ENCODE peak calls at places on chromosomes 3 and 15, in six cellular contexts. W is CD4-positive, alpha-beta T cell; N is WTC11; O is cardiac muscle cell; D is prostate gland; F is progenitor cell of endocrine pancreas. M is an unnamed sample.

GRCh38 chr3:195885036-195885871 is 23.1 kb downstream of the TNK2 start:
- DNase-seq in W (no peak), N (no peak), O (no peak), D (no peak), F (no peak), M (no peak)

GRCh38 chr3:52277972-52278509 is 408 bp downstream of the WDR82 start:
- DNase-seq in W (peak; percentile 56), N (peak; percentile 61), O (no peak), D (peak; percentile 33), F (no peak), M (peak; percentile 69)

GRCh38 chr3:4606915-4607314 is 113.8 kb downstream of the ITPR1 start:
- DNase-seq in W (no peak), N (no peak), O (no peak), D (no peak), F (no peak), M (no peak)

GRCh38 chr3:184380210-184380626 is 364 bp downstream of the CHRD start:
- DNase-seq in W (no peak), N (peak; percentile 74), O (peak; percentile 51), D (peak; percentile 33), F (peak; percentile 46), M (peak; percentile 84)

GRCh38 chr3:51916418-51916817 is 13.3 kb upstream of the IQCF1 start:
- DNase-seq in W (no peak), N (no peak), O (no peak), D (no peak), F (no peak), M (no peak)

GRCh38 chr15:65423150-65423976 is 616 bp upstream of the IGDCC4 start:
- DNase-seq in W (no peak), N (peak; percentile 50), O (no peak), D (no peak), F (no peak), M (no peak)

GRCh38 chr3:65039754-65040210 is 352.0 kb upstream of the ADAMTS9 start:
- DNase-seq in W (no peak), N (no peak), O (peak; percentile 54), D (no peak), F (no peak), M (no peak)

GRCh38 chr3:188720215-188720614 is 451.6 kb upstream of the TPRG1 start:
- DNase-seq in W (no peak), N (no peak), O (no peak), D (no peak), F (no peak), M (no peak)

GRCh38 chr3:26721047-26721446 is 98.5 kb downstream of the LRRC3B start:
- DNase-seq in W (no peak), N (no peak), O (no peak), D (no peak), F (no peak), M (no peak)

GRCh38 chr3:55718074-55718473 is 231.0 kb upstream of the WNT5A start:
- DNase-seq in W (no peak), N (no peak), O (no peak), D (no peak), F (no peak), M (no peak)

GRCh38 chr3:67376416-67376815 is 278.0 kb downstream of the SUCLG2 start:
- DNase-seq in W (no peak), N (no peak), O (no peak), D (no peak), F (no peak), M (no peak)

GRCh38 chr3:198106265-198106664 is 146.2 kb downstream of the LMLN start:
- DNase-seq in W (no peak), N (no peak), O (no peak), D (no peak), F (no peak), M (no peak)

GRCh38 chr3:123406598-123406997 is 42.3 kb downstream of the ADCY5 start:
- DNase-seq in W (no peak), N (no peak), O (no peak), D (no peak), F (no peak), M (no peak)

GRCh38 chr3:22634450-22634849 is 568.7 kb upstream of the UBE2E2 start:
- DNase-seq in W (no peak), N (no peak), O (no peak), D (no peak), F (no peak), M (no peak)

GRCh38 chr3:4928277-4928789 is 50.9 kb upstream of the BHLHE40 start:
- DNase-seq in W (no peak), N (no peak), O (no peak), D (no peak), F (no peak), M (no peak)

GRCh38 chr3:195129644-195130492 is 141.1 kb downstream of the XXYLT1 start:
- DNase-seq in W (no peak), N (no peak), O (no peak), D (no peak), F (no peak), M (no peak)

GRCh38 chr15:45642203-45642932 is 7.5 kb downstream of the SQOR start:
- DNase-seq in W (no peak), N (no peak), O (peak; percentile 90), D (no peak), F (no peak), M (no peak)

DNA sequence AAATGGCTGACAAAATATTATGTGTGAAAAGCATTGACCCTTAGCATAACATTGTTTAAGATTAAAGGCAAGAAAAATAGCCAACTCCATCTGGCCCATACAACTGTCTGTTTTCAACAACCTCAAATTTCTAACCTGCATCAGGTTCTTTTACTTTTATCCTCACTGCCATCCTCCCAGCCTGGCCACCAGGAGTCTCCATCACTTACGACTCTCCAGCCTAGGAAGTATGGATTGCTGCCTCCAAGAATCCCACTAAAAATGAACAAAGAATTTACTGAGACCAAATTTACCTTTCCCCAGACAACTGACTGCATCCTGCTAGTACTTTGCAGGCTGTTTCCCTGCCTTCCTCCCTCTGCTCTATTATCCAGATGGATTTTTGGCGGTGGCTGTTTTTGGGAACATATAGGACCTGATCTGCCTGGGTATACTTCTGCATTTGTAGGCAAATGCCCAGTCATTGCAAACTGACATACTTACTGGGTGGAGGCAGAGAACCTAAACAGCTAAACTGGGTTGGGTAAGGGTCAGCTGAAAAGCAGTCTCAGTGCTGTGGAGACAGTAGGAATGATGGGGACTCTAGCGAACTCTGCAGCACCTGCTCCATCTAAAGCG is 144.2 kb downstream of the GHSR start:
- DNase-seq in W (no peak), N (no peak), O (no peak), D (no peak), F (no peak), M (no peak)
- TF ChIP-seq CTCF in W (no peak), N (no peak), O (peak; percentile 25), D (no peak), F (peak; percentile 33), M (peak; percentile 22)

GRCh38 chr15:55742927-55743614 is at the start of gene PRTG:
- DNase-seq in W (no peak), N (peak; percentile 77), O (peak; percentile 91), D (no peak), F (peak; percentile 88), M (peak; percentile 90)

GRCh38 chr15:55740981-55741591 is 1.9 kb downstream of the PRTG start:
- DNase-seq in W (no peak), N (no peak), O (no peak), D (no peak), F (no peak), M (no peak)

GRCh38 chr15:55740479-55740878 is 2.5 kb downstream of the PRTG start:
- DNase-seq in W (no peak), N (no peak), O (no peak), D (no peak), F (no peak), M (no peak)

GRCh38 chr15:55742498-55742926 is 440 bp downstream of the PRTG start:
- DNase-seq in W (no peak), N (no peak), O (peak; percentile 44), D (no peak), F (no peak), M (no peak)

GRCh38 chr15:55741592-55742497 is 1.1 kb downstream of the PRTG start:
- DNase-seq in W (no peak), N (peak; percentile 49), O (peak; percentile 10), D (no peak), F (peak; percentile 33), M (peak; percentile 28)
- TF ChIP-seq CTCF in W (no peak), N (no peak), O (peak; percentile 17), D (no peak), F (no peak), M (no peak)

GRCh38 chr15:58854598-58854997 is 78.9 kb downstream of the SLTM start:
- DNase-seq in W (no peak), N (no peak), O (peak; percentile 42), D (no peak), F (no peak), M (no peak)

GRCh38 chr15:58856090-58856489 is 77.4 kb downstream of the SLTM start:
- DNase-seq in W (no peak), N (no peak), O (peak; percentile 39), D (no peak), F (no peak), M (no peak)

DNA sequence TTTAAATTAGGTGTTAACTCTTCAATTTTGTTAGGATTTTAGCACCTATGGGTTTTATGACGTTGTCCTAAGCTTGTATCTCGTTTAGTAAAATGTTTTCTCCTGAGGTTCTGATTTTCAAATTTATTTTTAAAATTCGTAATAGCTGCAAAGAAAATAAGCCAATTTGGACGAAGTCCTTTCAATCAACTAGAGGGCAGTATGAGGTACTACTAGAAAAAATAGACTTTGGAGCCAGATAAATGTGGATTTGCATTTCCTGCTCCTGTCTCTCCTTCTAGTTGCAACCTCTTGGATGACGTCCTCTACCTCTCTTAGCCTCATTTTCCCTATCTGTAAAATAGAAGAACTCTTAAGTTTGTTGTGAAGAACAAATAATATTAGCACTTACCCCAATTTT is 81.1 kb downstream of the SLTM start:
- DNase-seq in W (no peak), N (no peak), O (peak; percentile 23), D (no peak), F (no peak), M (no peak)
- TF ChIP-seq CTCF in W (no peak), N (no peak), O (peak; percentile 17), D (no peak), F (peak; percentile 29), M (no peak)

DNA sequence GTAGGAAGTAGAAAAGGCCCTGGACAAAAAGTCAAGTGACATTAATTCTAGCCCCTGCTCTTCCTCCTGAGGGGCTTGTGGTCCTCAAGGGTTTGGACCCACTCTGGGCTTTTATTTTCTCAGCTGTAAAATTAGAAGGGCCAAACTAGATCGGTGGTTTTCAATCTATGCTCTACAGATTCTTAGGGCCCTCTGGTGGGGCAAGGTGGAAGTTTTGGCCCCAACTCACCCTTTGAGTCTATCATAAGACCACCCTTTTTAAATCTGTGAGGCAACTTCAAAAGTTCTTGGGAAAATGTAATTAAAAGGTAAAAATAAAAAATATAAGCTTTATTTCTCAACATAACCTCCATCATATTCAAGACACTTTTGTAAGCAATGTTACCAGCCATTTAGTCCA is 25.6 kb upstream of the CFAP161 start:
- DNase-seq in W (no peak), N (peak; percentile 42), O (peak; percentile 10), D (no peak), F (no peak), M (no peak)
- TF ChIP-seq CTCF in W (peak; percentile 55), N (no peak), O (peak; percentile 58), D (peak; percentile 25), F (peak; percentile 58), M (peak; percentile 62)